ENCODE peak calls at places on chromosomes 5 and 9, in four cellular contexts. One of them, this sample, is unnamed.

GRCh38 chr5:177997319-177997670 is 1.3 kb upstream of the PROP1 start:
- DNase-seq in astrocyte of the spinal cord: no peak
- DNase-seq in left ventricle myocardium inferior: no peak
- DNase-seq in foreskin fibroblast: no peak
- DNase-seq in this sample: no peak

GRCh38 chr9:133987946-133988665 is 4.0 kb downstream of the VAV2 start:
- DNase-seq in foreskin fibroblast: no peak
- DNase-seq in left ventricle myocardium inferior: peak
- DNase-seq in astrocyte of the spinal cord: no peak
- DNase-seq in this sample: no peak

GRCh38 chr9:136571525-136571924 is 25.7 kb upstream of the NOTCH1 start:
- DNase-seq in astrocyte of the spinal cord: no peak
- DNase-seq in foreskin fibroblast: no peak
- DNase-seq in left ventricle myocardium inferior: no peak
- DNase-seq in this sample: no peak

GRCh38 chr9:92187989-92188714 is 72.9 kb upstream of the SPTLC1 start:
- DNase-seq in astrocyte of the spinal cord: peak
- DNase-seq in left ventricle myocardium inferior: no peak
- DNase-seq in foreskin fibroblast: no peak
- DNase-seq in this sample: no peak

GRCh38 chr5:42950466-42951168 is 89.5 kb downstream of the ANXA2R start:
- DNase-seq in foreskin fibroblast: peak
- DNase-seq in left ventricle myocardium inferior: peak
- DNase-seq in astrocyte of the spinal cord: peak
- DNase-seq in this sample: no peak

GRCh38 chr5:131814990-131815389 is 18.2 kb upstream of the FNIP1 start:
- DNase-seq in foreskin fibroblast: peak
- DNase-seq in astrocyte of the spinal cord: peak
- DNase-seq in left ventricle myocardium inferior: no peak
- DNase-seq in this sample: no peak

GRCh38 chr9:133759146-133759900 is 21.2 kb upstream of the SARDH start:
- DNase-seq in foreskin fibroblast: no peak
- DNase-seq in left ventricle myocardium inferior: peak
- DNase-seq in astrocyte of the spinal cord: no peak
- DNase-seq in this sample: no peak

GRCh38 chr5:68482199-68482598 is 266.6 kb downstream of the PIK3R1 start:
- DNase-seq in astrocyte of the spinal cord: no peak
- DNase-seq in foreskin fibroblast: peak
- DNase-seq in left ventricle myocardium inferior: no peak
- DNase-seq in this sample: no peak

GRCh38 chr5:97488126-97488668 is 305.1 kb upstream of the RIOK2 start:
- DNase-seq in foreskin fibroblast: no peak
- DNase-seq in left ventricle myocardium inferior: no peak
- DNase-seq in astrocyte of the spinal cord: no peak
- DNase-seq in this sample: no peak

GRCh38 chr5:138103321-138103637 is 19.4 kb downstream of the WNT8A start:
- DNase-seq in left ventricle myocardium inferior: no peak
- DNase-seq in foreskin fibroblast: no peak
- DNase-seq in astrocyte of the spinal cord: no peak
- DNase-seq in this sample: no peak

GRCh38 chr5:135660826-135661555 is 82.2 kb upstream of the CXCL14 start:
- DNase-seq in left ventricle myocardium inferior: no peak
- DNase-seq in foreskin fibroblast: no peak
- DNase-seq in astrocyte of the spinal cord: peak
- DNase-seq in this sample: no peak

GRCh38 chr9:108478871-108479332 is 376.9 kb downstream of the ACTL7B start:
- DNase-seq in foreskin fibroblast: peak
- DNase-seq in astrocyte of the spinal cord: peak
- DNase-seq in left ventricle myocardium inferior: no peak
- DNase-seq in this sample: no peak

GRCh38 chr5:103582364-103582763 is 19.8 kb upstream of the NUDT12 start:
- DNase-seq in foreskin fibroblast: peak
- DNase-seq in left ventricle myocardium inferior: no peak
- DNase-seq in astrocyte of the spinal cord: peak
- DNase-seq in this sample: no peak

GRCh38 chr5:152237531-152237930 is 167.5 kb downstream of the NMUR2 start:
- DNase-seq in astrocyte of the spinal cord: no peak
- DNase-seq in foreskin fibroblast: no peak
- DNase-seq in left ventricle myocardium inferior: no peak
- DNase-seq in this sample: no peak

GRCh38 chr9:69932901-69933300 is 110.7 kb upstream of the MAMDC2 start:
- DNase-seq in left ventricle myocardium inferior: no peak
- DNase-seq in astrocyte of the spinal cord: no peak
- DNase-seq in foreskin fibroblast: peak
- DNase-seq in this sample: no peak

GRCh38 chr5:97550164-97550563 is 367.1 kb upstream of the RIOK2 start:
- DNase-seq in astrocyte of the spinal cord: peak
- DNase-seq in left ventricle myocardium inferior: no peak
- DNase-seq in foreskin fibroblast: peak
- DNase-seq in this sample: no peak

GRCh38 chr5:102649731-102650130 is 105.4 kb upstream of the PAM start:
- DNase-seq in astrocyte of the spinal cord: peak
- DNase-seq in left ventricle myocardium inferior: no peak
- DNase-seq in foreskin fibroblast: no peak
- DNase-seq in this sample: no peak

GRCh38 chr9:125807065-125807464 is 59.9 kb downstream of the PBX3 start:
- DNase-seq in left ventricle myocardium inferior: no peak
- DNase-seq in foreskin fibroblast: peak
- DNase-seq in astrocyte of the spinal cord: no peak
- DNase-seq in this sample: no peak

GRCh38 chr9:35813434-35814105 is 1.3 kb downstream of the HINT2 start:
- DNase-seq in astrocyte of the spinal cord: no peak
- DNase-seq in foreskin fibroblast: peak
- DNase-seq in left ventricle myocardium inferior: no peak
- DNase-seq in this sample: no peak

GRCh38 chr9:32551491-32552049 is 557 bp upstream of the SMIM27 start:
- DNase-seq in left ventricle myocardium inferior: no peak
- DNase-seq in astrocyte of the spinal cord: no peak
- DNase-seq in foreskin fibroblast: peak
- DNase-seq in this sample: peak

GRCh38 chr9:103802068-103802467 is 292.0 kb upstream of the SMC2 start:
- DNase-seq in foreskin fibroblast: no peak
- DNase-seq in left ventricle myocardium inferior: no peak
- DNase-seq in astrocyte of the spinal cord: peak
- DNase-seq in this sample: no peak

GRCh38 chr9:99287641-99288040 is 65.6 kb downstream of the SEC61B start:
- DNase-seq in foreskin fibroblast: no peak
- DNase-seq in left ventricle myocardium inferior: no peak
- DNase-seq in astrocyte of the spinal cord: no peak
- DNase-seq in this sample: no peak

GRCh38 chr9:115008536-115008935 is 78.1 kb upstream of the TNFSF8 start:
- DNase-seq in foreskin fibroblast: peak
- DNase-seq in left ventricle myocardium inferior: no peak
- DNase-seq in astrocyte of the spinal cord: peak
- DNase-seq in this sample: no peak

GRCh38 chr5:43315262-43315661 is 2.0 kb upstream of the HMGCS1 start:
- DNase-seq in left ventricle myocardium inferior: no peak
- DNase-seq in astrocyte of the spinal cord: no peak
- DNase-seq in foreskin fibroblast: peak
- DNase-seq in this sample: no peak

GRCh38 chr5:91224969-91225368 is 158.1 kb downstream of the ARRDC3 start:
- DNase-seq in astrocyte of the spinal cord: no peak
- DNase-seq in foreskin fibroblast: no peak
- DNase-seq in left ventricle myocardium inferior: no peak
- DNase-seq in this sample: no peak

GRCh38 chr5:132747064-132747692 is at the start of gene CCNI2:
- DNase-seq in astrocyte of the spinal cord: no peak
- DNase-seq in foreskin fibroblast: peak
- DNase-seq in left ventricle myocardium inferior: no peak
- DNase-seq in this sample: peak

GRCh38 chr5:108743344-108743743 is 4.4 kb upstream of the FER start:
- DNase-seq in foreskin fibroblast: no peak
- DNase-seq in left ventricle myocardium inferior: no peak
- DNase-seq in astrocyte of the spinal cord: no peak
- DNase-seq in this sample: no peak

GRCh38 chr5:61048534-61048933 is 103.5 kb downstream of the NDUFAF2 start:
- DNase-seq in astrocyte of the spinal cord: peak
- DNase-seq in left ventricle myocardium inferior: no peak
- DNase-seq in foreskin fibroblast: peak
- DNase-seq in this sample: no peak

GRCh38 chr9:121399883-121400607 is 30.0 kb upstream of the STOM start:
- DNase-seq in astrocyte of the spinal cord: peak
- DNase-seq in foreskin fibroblast: peak
- DNase-seq in left ventricle myocardium inferior: no peak
- DNase-seq in this sample: no peak

GRCh38 chr9:13810510-13810909 is 503.4 kb downstream of the NFIB start:
- DNase-seq in foreskin fibroblast: peak
- DNase-seq in left ventricle myocardium inferior: no peak
- DNase-seq in astrocyte of the spinal cord: peak
- DNase-seq in this sample: no peak

GRCh38 chr9:88533951-88534455 is 975 bp upstream of the NXNL2 start:
- DNase-seq in left ventricle myocardium inferior: peak
- DNase-seq in astrocyte of the spinal cord: peak
- DNase-seq in foreskin fibroblast: peak
- DNase-seq in this sample: no peak

GRCh38 chr5:123083298-123083697 is 5.7 kb upstream of the PRDM6 start:
- DNase-seq in left ventricle myocardium inferior: no peak
- DNase-seq in astrocyte of the spinal cord: no peak
- DNase-seq in foreskin fibroblast: peak
- DNase-seq in this sample: no peak

GRCh38 chr9:88072831-88073365 is 65.4 kb downstream of the SPATA31C2 start:
- DNase-seq in astrocyte of the spinal cord: no peak
- DNase-seq in foreskin fibroblast: peak
- DNase-seq in left ventricle myocardium inferior: no peak
- DNase-seq in this sample: no peak

GRCh38 chr9:130143279-130143893 is 28.8 kb upstream of the NCS1 start:
- DNase-seq in foreskin fibroblast: no peak
- DNase-seq in left ventricle myocardium inferior: no peak
- DNase-seq in astrocyte of the spinal cord: no peak
- DNase-seq in this sample: no peak

GRCh38 chr9:90251311-90251710 is 391.3 kb downstream of the DIRAS2 start:
- DNase-seq in left ventricle myocardium inferior: no peak
- DNase-seq in foreskin fibroblast: no peak
- DNase-seq in astrocyte of the spinal cord: no peak
- DNase-seq in this sample: no peak

GRCh38 chr9:2260401-2261306 is 245.5 kb downstream of the SMARCA2 start:
- DNase-seq in left ventricle myocardium inferior: no peak
- DNase-seq in foreskin fibroblast: peak
- DNase-seq in astrocyte of the spinal cord: peak
- DNase-seq in this sample: no peak

GRCh38 chr5:76544268-76544926 is 78.8 kb downstream of the F2RL2 start:
- DNase-seq in left ventricle myocardium inferior: no peak
- DNase-seq in foreskin fibroblast: peak
- DNase-seq in astrocyte of the spinal cord: peak
- DNase-seq in this sample: no peak
- TF ChIP-seq CTCF in left ventricle myocardium inferior: peak
- TF ChIP-seq CTCF in foreskin fibroblast: no peak
- TF ChIP-seq CTCF in astrocyte of the spinal cord: peak
- TF ChIP-seq CTCF in this sample: peak

DNA sequence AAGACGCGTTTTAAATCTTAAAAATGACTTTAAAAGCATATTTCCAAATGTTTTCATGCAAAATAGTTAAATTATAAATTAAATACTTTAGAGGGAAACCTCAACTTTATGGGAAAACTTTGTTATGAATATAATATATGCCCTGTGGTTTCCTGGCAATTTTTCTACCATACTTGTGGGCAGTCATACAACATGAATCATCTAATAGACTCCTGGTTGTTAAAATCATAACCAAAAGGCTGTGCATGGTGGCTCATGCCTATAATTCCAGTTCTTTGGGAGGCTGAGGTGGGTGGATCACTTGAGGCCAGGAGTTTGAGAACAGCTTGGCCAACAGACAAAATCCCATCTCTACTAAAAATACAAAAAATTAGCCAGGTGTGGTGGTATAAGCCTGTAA is 18.2 kb downstream of the ATP10B start:
- DNase-seq in astrocyte of the spinal cord: no peak
- DNase-seq in left ventricle myocardium inferior: no peak
- DNase-seq in foreskin fibroblast: peak
- DNase-seq in this sample: no peak
- TF ChIP-seq CTCF in astrocyte of the spinal cord: no peak
- TF ChIP-seq CTCF in left ventricle myocardium inferior: no peak
- TF ChIP-seq CTCF in foreskin fibroblast: no peak
- TF ChIP-seq CTCF in this sample: no peak

GRCh38 chr5:78367318-78367991 is 7.0 kb downstream of the SCAMP1 start:
- DNase-seq in left ventricle myocardium inferior: no peak
- DNase-seq in foreskin fibroblast: no peak
- DNase-seq in astrocyte of the spinal cord: no peak
- DNase-seq in this sample: no peak
- TF ChIP-seq CTCF in left ventricle myocardium inferior: no peak
- TF ChIP-seq CTCF in foreskin fibroblast: no peak
- TF ChIP-seq CTCF in astrocyte of the spinal cord: no peak
- TF ChIP-seq CTCF in this sample: no peak

DNA sequence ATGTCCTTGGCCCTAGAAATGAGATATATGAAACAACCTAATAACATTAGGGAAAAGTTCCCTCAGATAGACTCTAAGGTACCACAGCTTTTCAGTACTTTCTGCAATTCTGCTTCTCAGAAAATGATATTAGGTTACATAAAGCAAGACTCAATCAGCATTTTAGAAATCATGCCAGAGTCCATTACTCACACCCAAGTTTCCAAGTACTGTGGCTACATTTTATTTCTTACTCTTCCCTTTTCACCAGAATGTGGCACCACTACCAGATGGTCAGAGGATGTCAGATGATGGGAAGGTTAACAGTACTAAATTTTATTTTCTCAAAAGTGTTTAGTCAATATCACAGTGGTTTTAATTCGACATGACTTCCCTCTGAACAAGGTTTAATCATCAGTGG is 217.2 kb downstream of the MLLT3 start:
- DNase-seq in astrocyte of the spinal cord: no peak
- DNase-seq in left ventricle myocardium inferior: no peak
- DNase-seq in foreskin fibroblast: peak
- DNase-seq in this sample: no peak
- TF ChIP-seq CTCF in astrocyte of the spinal cord: no peak
- TF ChIP-seq CTCF in left ventricle myocardium inferior: no peak
- TF ChIP-seq CTCF in foreskin fibroblast: no peak
- TF ChIP-seq CTCF in this sample: no peak